ENCODE peak calls at places on chromosomes 2 and 18, in ten cellular contexts. Z, Y, B, W, H, F, C, T, L and U are unnamed samples.

GRCh38 chr2:8583400-8584173 is 98.3 kb upstream of the ID2 start:
- DNase-seq in B (no peak), F (peak; percentile 90), Y (peak; percentile 94), Z (peak; percentile 86), H (no peak), L (peak; percentile 33), W (peak; percentile 84), T (peak; percentile 73), C (no peak), U (peak; percentile 97)

GRCh38 chr18:33934258-33934657 is 290.5 kb downstream of the NOL4 start:
- DNase-seq in Z (no peak), L (no peak), Y (no peak), W (no peak), F (no peak), H (no peak), T (no peak), B (no peak), C (no peak), U (no peak)

GRCh38 chr2:69789129-69789528 is 40.3 kb upstream of the GMCL1 start:
- DNase-seq in T (no peak), C (no peak), H (no peak), B (peak; percentile 84), Y (no peak), W (no peak), L (peak; percentile 43), Z (no peak), F (peak; percentile 36), U (no peak)

GRCh38 chr2:120661551-120661950 is 74.1 kb upstream of the GLI2 start:
- DNase-seq in Z (no peak), C (peak; percentile 48), F (no peak), Y (peak; percentile 81), B (no peak), L (no peak), W (peak; percentile 83), H (no peak), T (peak; percentile 66), U (no peak)

GRCh38 chr2:15943914-15944313 is 3.6 kb downstream of the MYCN start:
- DNase-seq in T (peak; percentile 6), W (peak; percentile 96), Y (no peak), C (no peak), Z (no peak), B (no peak), L (no peak), H (no peak), F (no peak), U (no peak)

GRCh38 chr2:214469728-214470127 is 58.9 kb downstream of the VWC2L start:
- DNase-seq in L (no peak), F (no peak), T (no peak), Z (no peak), C (no peak), H (no peak), Y (no peak), W (no peak), B (no peak), U (no peak)

GRCh38 chr2:49224426-49225010 is 70.2 kb upstream of the FSHR start:
- DNase-seq in B (no peak), L (no peak), T (peak; percentile 86), Z (no peak), F (no peak), C (no peak), W (no peak), Y (peak; percentile 24), H (no peak), U (no peak)

GRCh38 chr18:76493213-76494107 is 1.6 kb downstream of the ZNF516 start:
- DNase-seq in F (peak; percentile 69), B (peak; percentile 73), L (no peak), H (peak; percentile 56), C (peak; percentile 44), T (peak; percentile 96), W (peak; percentile 84), Y (no peak), Z (no peak), U (peak; percentile 94)

GRCh38 chr2:233338046-233338445 is 16.2 kb upstream of the DGKD start:
- DNase-seq in B (no peak), Z (peak; percentile 14), W (peak; percentile 81), Y (no peak), C (peak; percentile 71), L (no peak), F (no peak), T (no peak), H (no peak), U (no peak)

GRCh38 chr18:70227438-70227837 is 22.0 kb upstream of the RTTN start:
- DNase-seq in W (no peak), Z (no peak), L (no peak), H (no peak), Y (no peak), C (no peak), F (no peak), B (no peak), T (no peak), U (no peak)

GRCh38 chr18:7872569-7872968 is 305.5 kb downstream of the PTPRM start:
- DNase-seq in Z (no peak), Y (no peak), T (peak; percentile 2), F (no peak), W (peak; percentile 22), B (peak; percentile 76), C (no peak), H (no peak), L (peak; percentile 80), U (no peak)